ENCODE peak calls at places on chromosome 5, in five cellular contexts. O is heart left ventricle; K is CD4-positive, CD25-positive, alpha-beta regulatory T cell; B is IMR-90; T is sigmoid colon. C is an unnamed sample.
A peak's percentile ranks its signal among the peaks of the same experiment; 100 is the strongest.

GRCh38 chr5:107118184-107118902 is 552.4 kb downstream of the EFNA5 start:
- DNase-seq in O (no peak), K (no peak), B (no peak), T (no peak), C (no peak)

GRCh38 chr5:67510204-67510603 is 313.6 kb upstream of the CD180 start:
- DNase-seq in O (no peak), K (peak; percentile 8), B (no peak), T (no peak), C (no peak)

GRCh38 chr5:81848368-81848767 is 97.5 kb upstream of the SSBP2 start:
- DNase-seq in O (no peak), K (no peak), B (no peak), T (no peak), C (no peak)

GRCh38 chr5:151596839-151597539 is 5.9 kb upstream of the FAT2 start:
- DNase-seq in O (peak; percentile 54), K (no peak), B (no peak), T (no peak), C (no peak)

GRCh38 chr5:35180046-35180445 is 50.2 kb downstream of the PRLR start:
- DNase-seq in O (no peak), K (no peak), B (no peak), T (no peak), C (no peak)

GRCh38 chr5:170747357-170747756 is 36.2 kb upstream of the GABRP start:
- DNase-seq in O (peak; percentile 89), K (no peak), B (no peak), T (no peak), C (no peak)

GRCh38 chr5:116402235-116402634 is 172.4 kb downstream of the SEMA6A start:
- DNase-seq in O (no peak), K (no peak), B (no peak), T (no peak), C (no peak)

GRCh38 chr5:717143-717542 is 24.0 kb upstream of the TPPP start:
- DNase-seq in O (no peak), K (no peak), B (no peak), T (no peak), C (no peak)

GRCh38 chr5:156380846-156381245 is 53.9 kb downstream of the SGCD start:
- DNase-seq in O (no peak), K (no peak), B (peak; percentile 86), T (peak; percentile 70), C (no peak)

GRCh38 chr5:170782438-170782837 is 1.1 kb upstream of the GABRP start:
- DNase-seq in O (no peak), K (no peak), B (no peak), T (no peak), C (no peak)

GRCh38 chr5:32713396-32714381 is 2.6 kb downstream of the NPR3 start:
- DNase-seq in O (peak; percentile 66), K (no peak), B (peak; percentile 57), T (peak; percentile 69), C (no peak)

GRCh38 chr5:177154003-177154643 is 20.6 kb downstream of the NSD1 start:
- DNase-seq in O (no peak), K (no peak), B (peak; percentile 36), T (no peak), C (no peak)

GRCh38 chr5:21688655-21689054 is 1164.5 kb downstream of the CDH12 start:
- DNase-seq in O (no peak), K (no peak), B (peak; percentile 68), T (no peak), C (no peak)

GRCh38 chr5:38548064-38548759 is 8.2 kb downstream of the LIFR start:
- DNase-seq in O (no peak), K (no peak), B (no peak), T (no peak), C (no peak)

GRCh38 chr5:5480481-5481111 is 58.1 kb downstream of the ICE1 start:
- DNase-seq in O (no peak), K (peak; percentile 32), B (no peak), T (no peak), C (no peak)

GRCh38 chr5:128093368-128093767 is 9.8 kb downstream of the SLC12A2 start:
- DNase-seq in O (no peak), K (no peak), B (no peak), T (no peak), C (no peak)

DNA sequence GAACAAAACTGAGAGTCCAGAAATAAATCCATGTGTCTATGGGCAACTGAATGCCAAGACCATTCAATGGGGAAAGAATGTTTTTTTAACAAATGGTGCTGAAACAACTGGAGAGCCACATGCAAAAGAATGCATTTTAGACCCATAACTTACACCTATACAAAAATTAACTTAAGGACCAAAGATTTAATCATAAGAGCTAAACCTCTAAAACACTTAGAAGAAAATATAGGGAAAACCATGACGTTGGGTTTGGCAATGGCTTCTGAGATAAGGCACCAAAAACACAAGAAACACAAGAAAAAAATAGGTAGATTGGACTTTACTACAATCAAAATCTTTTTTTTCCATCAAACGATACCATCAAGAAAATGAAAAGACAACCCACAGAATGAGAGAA is 48.4 kb upstream of the ANKRD33B start:
- DNase-seq in O (no peak), K (no peak), B (no peak), T (no peak), C (no peak)
- H3K36me3 ChIP-seq in O (no peaks in the 10 kb centered on the region), K (no peaks in the 10 kb centered on the region), B (no peaks in the 10 kb centered on the region), T (no peaks in the 10 kb centered on the region), C (no peaks in the 10 kb centered on the region)

DNA sequence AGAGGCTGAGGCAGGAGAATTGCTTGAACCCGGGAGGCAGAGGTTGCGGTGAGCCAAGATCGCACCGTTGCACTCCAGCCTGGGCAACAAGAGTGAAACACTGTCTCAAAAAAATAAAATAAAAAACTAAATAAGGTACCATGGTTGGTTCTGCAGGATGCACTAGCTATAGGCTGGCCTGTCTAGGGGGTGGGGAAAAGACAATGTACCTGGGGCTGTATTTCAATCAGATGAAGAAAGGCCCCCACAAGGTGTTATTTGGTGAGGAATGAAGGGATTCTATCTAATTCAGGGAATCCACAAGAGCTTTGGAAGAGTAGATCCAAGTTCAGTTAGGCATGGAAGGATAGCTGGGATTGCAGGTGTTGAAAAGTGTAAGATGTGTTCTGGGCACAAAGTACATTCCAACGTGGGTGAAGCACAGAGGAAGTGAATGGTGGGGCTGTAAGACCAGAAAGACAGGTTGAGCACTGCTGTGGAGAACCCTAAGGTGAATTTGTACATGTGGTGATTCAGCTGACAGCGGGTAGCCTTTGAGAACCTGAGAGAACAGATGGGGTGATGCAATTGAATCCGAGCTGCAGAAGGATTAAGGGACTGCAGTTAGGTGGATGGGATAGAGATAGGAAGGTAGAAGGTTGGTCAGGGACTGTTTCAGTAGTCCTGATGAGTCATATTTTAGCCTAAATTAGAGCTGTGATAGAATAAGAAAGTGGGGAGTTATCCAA is 71.8 kb downstream of the CAST start:
- DNase-seq in O (no peak), K (no peak), B (peak; percentile 35), T (no peak), C (no peak)
- H3K36me3 ChIP-seq in O (peaks cover 64% of the 10 kb centered on the region), K (peaks cover 59% of the 10 kb centered on the region), B (peaks cover 16% of the 10 kb centered on the region), T (peaks cover 50% of the 10 kb centered on the region), C (peaks cover under 1% of the 10 kb centered on the region)

DNA sequence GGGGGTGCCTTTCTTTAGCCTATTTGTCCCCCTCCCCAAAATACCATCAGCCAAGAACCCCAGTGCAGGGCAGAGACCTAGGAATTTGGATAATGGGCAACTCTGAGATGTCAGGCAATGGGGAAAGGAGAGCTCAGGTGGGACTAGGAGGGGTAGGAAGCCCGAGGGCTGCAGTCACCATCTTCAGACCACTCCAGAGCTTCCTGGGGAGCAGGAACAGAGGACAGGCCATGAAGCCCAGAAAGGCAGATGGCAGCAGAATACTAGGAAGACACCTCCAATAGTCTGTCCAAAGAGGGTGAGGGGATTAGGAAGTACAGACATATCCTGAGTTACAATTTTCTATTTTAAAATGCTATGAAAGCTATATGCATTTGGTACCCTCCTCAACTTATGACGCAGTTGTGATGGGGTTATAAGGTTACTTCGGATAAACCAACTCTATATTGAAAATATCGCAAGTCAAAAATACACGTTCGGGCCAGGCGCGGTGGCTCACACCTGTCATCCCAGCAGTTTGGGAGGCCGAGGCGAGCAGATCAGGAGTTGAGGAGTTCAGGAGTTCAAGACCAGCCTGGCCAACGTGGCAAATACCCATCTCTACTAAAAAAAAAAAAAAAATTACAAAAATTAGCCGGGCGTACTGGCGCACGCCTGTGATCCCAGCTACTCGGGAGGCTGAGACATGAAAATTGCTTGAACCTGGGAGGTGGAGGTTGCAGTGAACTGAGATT is 34.6 kb upstream of the IL17B start:
- DNase-seq in O (no peak), K (no peak), B (no peak), T (peak; percentile 69), C (no peak)
- H3K36me3 ChIP-seq in O (peaks cover 8% of the 10 kb centered on the region), K (no peaks in the 10 kb centered on the region), B (peaks cover 79% of the 10 kb centered on the region), T (peaks cover 100% of the 10 kb centered on the region), C (no peaks in the 10 kb centered on the region)

GRCh38 chr5:180271205-180271604 is 20.7 kb downstream of the MAPK9 start:
- DNase-seq in O (no peak), K (no peak), B (no peak), T (no peak), C (no peak)
- H3K36me3 ChIP-seq in O (peaks cover 47% of the 10 kb centered on the region), K (peaks cover 50% of the 10 kb centered on the region), B (peaks cover 24% of the 10 kb centered on the region), T (peaks cover 70% of the 10 kb centered on the region), C (peaks cover 54% of the 10 kb centered on the region)

DNA sequence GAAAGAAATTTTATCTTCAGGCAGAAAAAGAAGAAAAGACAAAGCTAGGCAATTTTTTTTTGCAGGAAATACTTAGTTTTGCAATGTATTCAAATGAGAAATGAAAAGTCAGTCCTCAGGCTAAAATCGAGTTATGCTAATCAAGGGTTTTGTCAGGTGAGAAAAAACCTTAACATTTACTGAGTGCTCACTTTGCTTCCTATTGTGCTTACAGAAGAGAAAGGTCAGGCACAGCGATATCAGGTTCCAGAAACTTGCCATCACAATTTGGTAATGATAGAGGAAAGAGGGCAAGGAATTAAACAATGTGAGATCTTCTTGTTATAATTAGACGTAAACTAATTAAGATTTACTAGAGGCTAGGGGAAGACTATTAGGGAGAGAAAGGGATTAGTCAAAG is 431.7 kb upstream of the CTNND2 start:
- DNase-seq in O (no peak), K (no peak), B (no peak), T (no peak), C (no peak)
- H3K36me3 ChIP-seq in O (no peaks in the 10 kb centered on the region), K (no peaks in the 10 kb centered on the region), B (no peaks in the 10 kb centered on the region), T (no peaks in the 10 kb centered on the region), C (no peaks in the 10 kb centered on the region)

GRCh38 chr5:180532268-180532667 is 38.1 kb downstream of the CNOT6 start:
- DNase-seq in O (no peak), K (no peak), B (no peak), T (no peak), C (no peak)

GRCh38 chr5:180533845-180534244 is 39.7 kb downstream of the CNOT6 start:
- DNase-seq in O (no peak), K (no peak), B (no peak), T (no peak), C (no peak)
- H3K36me3 ChIP-seq in O (peaks cover 31% of the 10 kb centered on the region), K (peaks cover 33% of the 10 kb centered on the region), B (peaks cover 26% of the 10 kb centered on the region), T (peaks cover 23% of the 10 kb centered on the region), C (peaks cover 55% of the 10 kb centered on the region)

DNA sequence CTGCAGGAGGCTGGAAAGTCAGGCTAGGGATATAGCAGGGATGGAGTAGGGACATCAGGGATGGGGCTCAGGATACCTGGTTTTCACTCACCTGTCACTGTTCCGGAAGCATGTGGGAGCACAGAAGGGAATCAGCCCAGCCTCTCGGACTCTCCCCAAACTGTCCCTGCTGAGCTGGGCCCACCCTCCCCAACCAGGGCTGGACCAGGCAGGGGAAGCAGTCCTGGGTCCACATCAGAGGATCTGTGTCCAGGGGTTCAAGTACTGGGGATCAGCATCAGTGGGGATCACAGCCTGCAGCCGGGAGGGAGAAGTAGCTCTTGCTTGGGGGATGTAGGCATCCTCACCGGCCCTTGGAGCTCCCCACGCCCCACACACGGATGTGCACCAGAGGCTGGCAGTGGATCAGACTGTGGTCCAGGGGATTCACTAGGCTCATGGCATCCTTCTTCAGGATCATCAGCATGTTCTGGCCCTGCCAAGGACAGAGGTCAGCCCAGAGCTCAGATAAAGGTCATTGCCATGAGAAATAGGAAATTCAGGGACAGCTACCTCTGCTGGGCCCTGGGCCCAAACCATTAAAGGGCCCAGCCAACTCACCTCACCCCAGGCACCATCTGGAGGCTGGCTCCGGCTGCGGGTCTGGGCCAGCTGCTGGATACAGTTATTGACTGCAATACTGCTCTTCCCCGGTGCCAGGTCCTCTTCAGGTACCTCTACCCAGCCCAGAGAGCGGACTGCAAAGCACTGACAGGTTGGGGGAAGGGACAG is 2.5 kb downstream of the APBB3 start:
- DNase-seq in O (no peak), K (no peak), B (no peak), T (peak; percentile 57), C (no peak)
- H3K36me3 ChIP-seq in O (peaks cover 36% of the 10 kb centered on the region), K (peaks cover 22% of the 10 kb centered on the region), B (peaks cover 24% of the 10 kb centered on the region), T (peaks cover 37% of the 10 kb centered on the region), C (peaks cover 7% of the 10 kb centered on the region)

C was measured in SK-N-MC.